ENCODE peak calls at places on chromosomes 12 and 14, in nine cellular contexts. R is endothelial cell of umbilical vein, I is spleen, E is GM23338, K is HL-60, M is SK-N-SH, B is sigmoid colon, T is HCT116, V is GM12878. X is an unnamed sample.
A peak's percentile ranks its signal among the peaks of the same experiment; 100 is the strongest.

GRCh38 chr12:119683413-119683812 is 15.5 kb downstream of the PRKAB1 start:
- DNase-seq in R (no peak), I (no peak), E (no peak), K (no peak), M (no peak), B (no peak), T (no peak), V (no peak), X (no peak)

GRCh38 chr12:91189526-91189925 is 6.9 kb upstream of the DCN start:
- DNase-seq in R (no peak), I (no peak), E (no peak), K (no peak), M (no peak), B (no peak), T (no peak), V (no peak), X (no peak)

GRCh38 chr14:92783813-92784431 is 10.2 kb upstream of the GOLGA5 start:
- DNase-seq in R (peak; percentile 81), I (no peak), E (peak; percentile 56), K (peak; percentile 46), M (peak; percentile 44), B (no peak), T (peak; percentile 62), V (no peak), X (no peak)

GRCh38 chr12:76455582-76456345 is 103.8 kb downstream of the OSBPL8 start:
- DNase-seq in R (peak; percentile 82), I (no peak), E (peak; percentile 77), K (peak; percentile 16), M (peak; percentile 42), B (no peak), T (peak; percentile 90), V (peak; percentile 33), X (no peak)

GRCh38 chr14:35814371-35815005 is 5.4 kb upstream of the RALGAPA1 start:
- DNase-seq in R (peak; percentile 66), I (no peak), E (peak; percentile 87), K (peak; percentile 78), M (peak; percentile 51), B (no peak), T (peak; percentile 47), V (no peak), X (no peak)

GRCh38 chr14:63435204-63435603 is 108.0 kb downstream of the PPP2R5E start:
- DNase-seq in R (no peak), I (no peak), E (no peak), K (peak; percentile 18), M (no peak), B (no peak), T (no peak), V (no peak), X (no peak)

GRCh38 chr12:77696183-77696582 is 134.5 kb upstream of the NAV3 start:
- DNase-seq in R (no peak), I (no peak), E (no peak), K (no peak), M (no peak), B (no peak), T (no peak), V (no peak), X (no peak)

GRCh38 chr14:72463291-72463866 is 430.5 kb downstream of the DPF3 start:
- DNase-seq in R (no peak), I (no peak), E (no peak), K (no peak), M (no peak), B (no peak), T (peak; percentile 73), V (no peak), X (no peak)

GRCh38 chr14:76955575-76956252 is 72.8 kb downstream of the IRF2BPL start:
- DNase-seq in R (no peak), I (peak; percentile 86), E (peak; percentile 55), K (peak; percentile 32), M (no peak), B (no peak), T (no peak), V (peak; percentile 66), X (no peak)

GRCh38 chr12:49647280-49647679 is 23.9 kb downstream of the PRPF40B start:
- DNase-seq in R (peak; percentile 43), I (peak; percentile 61), E (no peak), K (no peak), M (no peak), B (no peak), T (no peak), V (no peak), X (no peak)

GRCh38 chr14:44528180-44528579 is 21.1 kb upstream of the FSCB start:
- DNase-seq in R (no peak), I (no peak), E (no peak), K (no peak), M (no peak), B (no peak), T (no peak), V (no peak), X (no peak)

GRCh38 chr12:53190108-53190729 is 9.5 kb upstream of the CSAD start:
- DNase-seq in R (peak; percentile 49), I (no peak), E (peak; percentile 91), K (peak; percentile 27), M (peak; percentile 79), B (peak; percentile 86), T (peak; percentile 23), V (no peak), X (no peak)

GRCh38 chr14:24398298-24398942 is 383 bp upstream of the NYNRIN start:
- DNase-seq in R (peak; percentile 49), I (no peak), E (peak; percentile 85), K (no peak), M (peak; percentile 73), B (peak; percentile 71), T (no peak), V (no peak), X (no peak)
- TF ChIP-seq POLR2AphosphoS5 in R (no peak), I (no peak), E (no peak), K (no peak), M (no peak), B (no peak), T (no peak), V (no peak), X (no peak)

DNA sequence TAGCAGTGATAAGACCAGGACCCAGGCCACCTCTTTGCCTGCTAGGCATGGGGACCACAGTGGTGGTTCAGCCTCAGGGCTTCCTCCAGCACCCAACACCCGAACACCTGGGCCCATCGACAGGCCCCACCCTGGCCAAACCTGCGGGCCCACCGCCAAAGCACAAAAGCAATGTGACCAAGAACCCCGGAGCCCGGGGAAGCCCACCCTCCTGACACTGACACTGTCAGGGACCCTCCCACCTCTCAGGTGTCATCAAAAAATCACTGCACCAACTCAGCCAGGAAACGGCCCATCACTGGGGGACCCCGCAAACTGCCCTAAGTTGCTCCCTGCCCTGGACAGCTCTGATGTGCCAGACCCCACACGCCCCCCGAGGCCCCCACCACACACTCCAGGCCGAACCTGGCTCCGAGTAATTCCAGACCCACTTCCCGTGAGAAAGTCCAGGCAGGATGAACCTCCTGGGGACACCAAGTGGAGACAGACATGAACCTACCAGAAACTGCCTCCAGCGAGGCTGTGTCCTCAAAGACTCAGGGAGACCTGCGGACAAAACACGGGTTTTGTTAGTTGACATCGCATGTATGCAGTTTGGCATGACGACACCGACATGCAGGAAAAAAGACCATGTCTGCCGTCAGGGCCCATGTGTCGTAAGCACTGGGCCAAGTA is 32.2 kb downstream of the NCOR2 start:
- DNase-seq in R (no peak), I (no peak), E (no peak), K (no peak), M (no peak), B (no peak), T (no peak), V (no peak), X (no peak)
- TF ChIP-seq POLR2AphosphoS5 in R (no peak), I (no peak), E (no peak), K (no peak), M (no peak), B (no peak), T (no peak), V (no peak), X (no peak)

DNA sequence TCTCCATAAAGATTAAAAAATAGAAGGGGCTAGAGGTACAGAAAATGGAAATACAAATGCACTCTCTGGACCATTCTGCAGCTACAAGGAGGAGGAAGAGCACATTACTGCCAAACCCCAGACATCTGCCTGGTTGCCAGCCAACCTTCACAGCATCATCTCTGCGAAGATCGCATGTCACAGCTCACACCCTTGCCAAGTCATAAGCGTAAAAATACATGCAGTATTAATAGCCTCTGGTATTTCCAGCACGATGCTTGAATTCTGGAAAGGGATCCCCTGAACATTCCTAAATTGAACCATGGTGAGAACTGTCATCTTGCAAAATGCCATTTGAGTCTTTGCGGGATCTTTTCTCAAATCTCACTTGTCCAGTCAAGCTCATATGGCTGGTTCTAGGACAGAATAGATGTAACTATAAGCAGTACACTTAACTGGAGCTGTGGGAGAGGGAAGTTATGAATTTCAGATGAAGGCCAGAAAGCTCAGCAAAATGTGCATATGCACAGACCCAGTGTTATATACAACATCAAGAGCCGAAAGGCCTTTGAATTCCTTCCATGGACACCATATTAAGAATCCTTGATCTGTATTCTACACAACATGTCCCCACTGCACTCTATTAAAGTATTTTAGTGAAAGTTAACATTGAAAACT is 211.6 kb downstream of the DUSP6 start:
- DNase-seq in R (no peak), I (no peak), E (no peak), K (no peak), M (no peak), B (no peak), T (no peak), V (no peak), X (no peak)
- TF ChIP-seq POLR2AphosphoS5 in R (no peak), I (no peak), E (no peak), K (no peak), M (no peak), B (no peak), T (no peak), V (no peak), X (no peak)

DNA sequence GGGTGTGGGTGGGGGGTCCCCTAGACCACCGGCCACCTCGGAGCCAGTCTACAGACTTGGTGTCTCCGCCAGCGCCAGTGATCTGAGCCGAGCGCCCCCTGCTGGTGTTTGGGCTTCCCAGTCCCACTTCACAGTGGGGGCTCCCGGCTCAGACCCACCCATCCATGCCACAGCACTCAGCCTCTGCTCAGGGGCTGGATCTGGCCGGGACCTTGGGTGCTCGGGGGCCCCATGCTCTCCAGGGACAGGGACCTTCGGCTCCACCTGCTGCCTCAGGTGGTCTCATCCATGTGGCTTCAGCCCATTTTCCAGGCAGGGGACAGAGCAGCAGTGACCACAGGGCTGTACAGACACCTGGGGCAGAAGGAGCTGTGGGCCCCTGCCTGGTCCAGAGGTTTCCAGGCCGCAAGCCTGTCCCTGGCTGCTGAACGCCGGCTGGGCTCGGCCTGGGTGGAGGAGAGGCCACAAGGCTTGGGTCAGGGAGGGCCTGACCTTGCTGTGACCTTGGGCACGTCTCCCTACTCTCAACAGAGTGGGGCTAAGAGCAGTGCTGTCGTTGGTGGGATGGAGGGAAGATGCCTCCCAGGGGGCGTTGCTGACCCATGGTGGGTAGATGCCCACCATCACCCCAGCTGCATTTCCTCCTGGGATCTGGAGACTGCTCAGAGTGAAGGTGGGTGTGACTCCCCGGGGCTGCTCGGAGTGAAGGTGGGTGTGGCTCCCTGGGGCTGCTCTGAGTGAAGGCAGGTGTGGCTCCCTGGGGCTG is 86.3 kb downstream of the KIF26A start:
- DNase-seq in R (peak; percentile 14), I (peak; percentile 78), E (peak; percentile 77), K (no peak), M (peak; percentile 67), B (no peak), T (no peak), V (no peak), X (no peak)
- TF ChIP-seq POLR2AphosphoS5 in R (no peak), I (no peak), E (no peak), K (no peak), M (no peak), B (no peak), T (no peak), V (no peak), X (no peak)